ENCODE peak calls at places on chromosomes 3 and 15, in ten cellular contexts. One of them, this sample, is unnamed.

GRCh38 chr15:82275410-82275809 is 12.8 kb downstream of the SAXO2 start:
- DNase-seq in IMR-90: no peak
- DNase-seq in colonic mucosa: no peak
- DNase-seq in AG04449: no peak
- DNase-seq in heart right ventricle: no peak
- DNase-seq in HFF-Myc: no peak
- DNase-seq in endothelial cell of umbilical vein: no peak
- DNase-seq in GM12865: no peak
- DNase-seq in cardiac muscle cell: no peak
- DNase-seq in retinal pigment epithelial cell: no peak
- DNase-seq in this sample: no peak

GRCh38 chr15:87354661-87355410 is 901.7 kb downstream of the NTRK3 start:
- DNase-seq in IMR-90: peak; percentile 82
- DNase-seq in colonic mucosa: no peak
- DNase-seq in AG04449: peak; percentile 41
- DNase-seq in heart right ventricle: no peak
- DNase-seq in HFF-Myc: no peak
- DNase-seq in endothelial cell of umbilical vein: no peak
- DNase-seq in GM12865: no peak
- DNase-seq in cardiac muscle cell: no peak
- DNase-seq in retinal pigment epithelial cell: no peak
- DNase-seq in this sample: peak; percentile 68

GRCh38 chr15:85689729-85690128 is 105.0 kb downstream of the KLHL25 start:
- DNase-seq in IMR-90: peak; percentile 72
- DNase-seq in colonic mucosa: no peak
- DNase-seq in AG04449: no peak
- DNase-seq in heart right ventricle: peak; percentile 60
- DNase-seq in HFF-Myc: peak; percentile 31
- DNase-seq in endothelial cell of umbilical vein: peak; percentile 85
- DNase-seq in GM12865: peak; percentile 94
- DNase-seq in cardiac muscle cell: no peak
- DNase-seq in retinal pigment epithelial cell: no peak
- DNase-seq in this sample: peak; percentile 87

GRCh38 chr3:197186887-197187588 is 111.4 kb downstream of the DLG1 start:
- DNase-seq in IMR-90: peak; percentile 66
- DNase-seq in colonic mucosa: no peak
- DNase-seq in AG04449: no peak
- DNase-seq in heart right ventricle: peak; percentile 21
- DNase-seq in HFF-Myc: peak; percentile 36
- DNase-seq in endothelial cell of umbilical vein: peak; percentile 71
- DNase-seq in GM12865: peak; percentile 75
- DNase-seq in cardiac muscle cell: peak; percentile 57
- DNase-seq in retinal pigment epithelial cell: peak; percentile 14
- DNase-seq in this sample: peak; percentile 82

GRCh38 chr15:68061578-68061977 is 7.5 kb downstream of the PIAS1 start:
- DNase-seq in IMR-90: no peak
- DNase-seq in colonic mucosa: no peak
- DNase-seq in AG04449: no peak
- DNase-seq in heart right ventricle: no peak
- DNase-seq in HFF-Myc: no peak
- DNase-seq in endothelial cell of umbilical vein: no peak
- DNase-seq in GM12865: no peak
- DNase-seq in cardiac muscle cell: no peak
- DNase-seq in retinal pigment epithelial cell: no peak
- DNase-seq in this sample: no peak

GRCh38 chr3:13022348-13023250 is 50.6 kb downstream of the IQSEC1 start:
- DNase-seq in IMR-90: peak; percentile 89
- DNase-seq in colonic mucosa: peak; percentile 51
- DNase-seq in AG04449: peak; percentile 24
- DNase-seq in heart right ventricle: peak; percentile 85
- DNase-seq in HFF-Myc: peak; percentile 33
- DNase-seq in endothelial cell of umbilical vein: peak; percentile 51
- DNase-seq in GM12865: peak; percentile 58
- DNase-seq in cardiac muscle cell: peak; percentile 37
- DNase-seq in retinal pigment epithelial cell: peak; percentile 84
- DNase-seq in this sample: peak; percentile 78

GRCh38 chr3:141875893-141876380 is 506 bp upstream of the ATP1B3 start:
- DNase-seq in IMR-90: peak; percentile 71
- DNase-seq in colonic mucosa: peak; percentile 65
- DNase-seq in AG04449: no peak
- DNase-seq in heart right ventricle: peak; percentile 67
- DNase-seq in HFF-Myc: peak; percentile 15
- DNase-seq in endothelial cell of umbilical vein: peak; percentile 70
- DNase-seq in GM12865: no peak
- DNase-seq in cardiac muscle cell: peak; percentile 74
- DNase-seq in retinal pigment epithelial cell: no peak
- DNase-seq in this sample: peak; percentile 52

GRCh38 chr3:129756871-129757270 is 136.6 kb downstream of the TMCC1 start:
- DNase-seq in IMR-90: peak; percentile 66
- DNase-seq in colonic mucosa: no peak
- DNase-seq in AG04449: peak; percentile 50
- DNase-seq in heart right ventricle: no peak
- DNase-seq in HFF-Myc: peak; percentile 10
- DNase-seq in endothelial cell of umbilical vein: peak; percentile 43
- DNase-seq in GM12865: no peak
- DNase-seq in cardiac muscle cell: no peak
- DNase-seq in retinal pigment epithelial cell: no peak
- DNase-seq in this sample: peak; percentile 84

GRCh38 chr3:132321321-132321720 is 4.1 kb downstream of the ACP3 start:
- DNase-seq in IMR-90: no peak
- DNase-seq in colonic mucosa: no peak
- DNase-seq in AG04449: no peak
- DNase-seq in heart right ventricle: no peak
- DNase-seq in HFF-Myc: no peak
- DNase-seq in endothelial cell of umbilical vein: no peak
- DNase-seq in GM12865: no peak
- DNase-seq in cardiac muscle cell: no peak
- DNase-seq in retinal pigment epithelial cell: no peak
- DNase-seq in this sample: peak; percentile 33

GRCh38 chr15:28992340-28992864 is 106.6 kb downstream of the APBA2 start:
- DNase-seq in IMR-90: no peak
- DNase-seq in colonic mucosa: no peak
- DNase-seq in AG04449: no peak
- DNase-seq in heart right ventricle: no peak
- DNase-seq in HFF-Myc: no peak
- DNase-seq in endothelial cell of umbilical vein: no peak
- DNase-seq in GM12865: no peak
- DNase-seq in cardiac muscle cell: no peak
- DNase-seq in retinal pigment epithelial cell: no peak
- DNase-seq in this sample: no peak

GRCh38 chr3:138875754-138876664 is 41.3 kb upstream of the PIK3CB start:
- DNase-seq in IMR-90: no peak
- DNase-seq in colonic mucosa: no peak
- DNase-seq in AG04449: no peak
- DNase-seq in heart right ventricle: no peak
- DNase-seq in HFF-Myc: no peak
- DNase-seq in endothelial cell of umbilical vein: peak; percentile 86
- DNase-seq in GM12865: peak; percentile 17
- DNase-seq in cardiac muscle cell: no peak
- DNase-seq in retinal pigment epithelial cell: no peak
- DNase-seq in this sample: peak; percentile 37

DNA sequence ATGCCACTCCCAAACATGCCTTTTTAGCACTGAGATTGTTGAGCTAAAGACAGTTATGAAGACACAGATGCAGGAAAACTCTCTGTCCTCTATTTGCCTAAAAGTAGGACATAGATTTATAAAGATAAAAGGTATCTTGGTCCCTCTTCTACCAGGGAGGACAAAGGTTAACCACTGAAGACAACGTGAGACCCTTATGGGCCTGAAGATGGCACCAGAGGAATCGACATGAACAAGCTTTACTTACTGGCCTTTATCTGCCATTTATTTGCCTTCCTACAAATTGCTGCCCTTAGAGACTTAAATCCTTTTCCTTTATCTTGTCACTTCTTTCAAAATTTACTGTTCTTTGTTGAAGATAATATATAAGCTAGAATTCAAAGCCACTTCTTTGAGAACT is 109.7 kb upstream of the FAM3D start:
- DNase-seq in IMR-90: no peak
- DNase-seq in colonic mucosa: no peak
- DNase-seq in AG04449: no peak
- DNase-seq in heart right ventricle: no peak
- DNase-seq in HFF-Myc: no peak
- DNase-seq in endothelial cell of umbilical vein: no peak
- DNase-seq in GM12865: peak; percentile 4
- DNase-seq in cardiac muscle cell: no peak
- DNase-seq in retinal pigment epithelial cell: no peak
- DNase-seq in this sample: no peak
- H3K4me3 ChIP-seq in IMR-90: no peak overlapping the region
- H3K4me3 ChIP-seq in colonic mucosa: no peak overlapping the region
- H3K4me3 ChIP-seq in AG04449: no peak overlapping the region
- H3K4me3 ChIP-seq in heart right ventricle: no peak overlapping the region
- H3K4me3 ChIP-seq in HFF-Myc: no peak overlapping the region
- H3K4me3 ChIP-seq in endothelial cell of umbilical vein: no peak overlapping the region
- H3K4me3 ChIP-seq in GM12865: no peak overlapping the region
- H3K4me3 ChIP-seq in cardiac muscle cell: no peak overlapping the region
- H3K4me3 ChIP-seq in retinal pigment epithelial cell: no peak overlapping the region
- H3K4me3 ChIP-seq in this sample: no peak overlapping the region

DNA sequence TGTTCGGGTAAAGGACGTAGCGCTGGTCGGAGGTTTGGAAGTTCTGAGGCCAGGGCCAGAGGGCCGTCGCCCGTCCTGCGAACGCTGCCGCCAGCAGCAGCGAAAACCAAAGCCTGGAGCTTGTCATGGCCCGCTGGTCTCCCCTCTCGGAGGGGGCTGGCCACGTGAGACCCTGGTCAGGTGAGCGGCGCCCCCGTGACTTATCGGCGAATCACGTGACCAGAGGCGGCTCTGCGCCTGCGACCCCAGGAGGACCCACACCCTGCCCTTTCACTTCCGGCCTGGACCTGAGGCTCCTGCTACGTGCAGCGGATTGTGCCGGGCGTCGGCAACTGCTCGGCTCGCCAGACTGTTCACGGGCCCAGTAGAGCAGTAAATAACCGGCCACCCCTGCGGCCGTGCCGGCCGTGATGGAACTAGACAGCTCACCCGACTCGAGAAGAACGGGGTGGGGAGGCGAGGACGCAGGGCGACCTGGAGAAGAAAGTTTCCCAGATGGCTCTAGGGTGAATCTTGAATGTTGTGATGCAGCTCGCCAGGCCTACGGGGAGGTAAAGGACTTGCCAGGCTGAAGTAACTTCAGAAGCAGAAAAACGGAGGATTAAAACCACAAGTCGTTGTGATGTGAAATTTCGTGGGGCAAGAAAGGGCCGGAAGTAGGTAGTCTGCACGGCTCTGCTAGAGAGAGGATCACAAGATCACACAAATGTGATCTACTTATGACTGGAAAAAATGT is at the start of gene HEXA:
- DNase-seq in IMR-90: peak; percentile 89
- DNase-seq in colonic mucosa: peak; percentile 96
- DNase-seq in AG04449: peak; percentile 78
- DNase-seq in heart right ventricle: peak; percentile 97
- DNase-seq in HFF-Myc: peak; percentile 59
- DNase-seq in endothelial cell of umbilical vein: peak; percentile 93
- DNase-seq in GM12865: peak; percentile 99
- DNase-seq in cardiac muscle cell: peak; percentile 98
- DNase-seq in retinal pigment epithelial cell: peak; percentile 77
- DNase-seq in this sample: peak; percentile 98
- TF ChIP-seq CTCF in IMR-90: no peak
- TF ChIP-seq CTCF in colonic mucosa: no peak
- TF ChIP-seq CTCF in AG04449: no peak
- TF ChIP-seq CTCF in heart right ventricle: no peak
- TF ChIP-seq CTCF in HFF-Myc: no peak
- TF ChIP-seq CTCF in endothelial cell of umbilical vein: no peak
- TF ChIP-seq CTCF in GM12865: no peak
- TF ChIP-seq CTCF in cardiac muscle cell: no peak
- TF ChIP-seq CTCF in retinal pigment epithelial cell: no peak
- TF ChIP-seq CTCF in this sample: no peak

DNA sequence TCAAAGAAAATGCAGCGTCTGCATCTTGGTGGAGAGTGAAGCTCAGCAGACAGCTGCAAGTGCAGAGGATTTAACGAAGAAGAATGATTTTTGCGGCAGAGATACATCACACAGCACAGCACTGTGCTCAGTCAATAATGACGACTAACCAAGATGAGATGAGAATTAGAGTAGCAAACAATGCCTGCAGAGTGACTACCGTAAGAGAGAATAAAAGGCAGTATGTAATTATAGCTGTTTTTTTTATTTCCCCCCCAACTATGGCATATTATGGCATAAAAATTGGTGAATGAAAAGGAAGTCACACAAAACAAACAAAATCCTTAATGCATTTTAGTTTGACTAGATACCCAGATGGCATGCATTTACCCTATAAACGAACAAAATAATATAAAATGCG is 218.1 kb upstream of the ROBO1 start:
- DNase-seq in IMR-90: no peak
- DNase-seq in colonic mucosa: no peak
- DNase-seq in AG04449: no peak
- DNase-seq in heart right ventricle: no peak
- DNase-seq in HFF-Myc: no peak
- DNase-seq in endothelial cell of umbilical vein: no peak
- DNase-seq in GM12865: no peak
- DNase-seq in cardiac muscle cell: no peak
- DNase-seq in retinal pigment epithelial cell: no peak
- DNase-seq in this sample: no peak
- H3K4me3 ChIP-seq in IMR-90: no peak overlapping the region
- H3K4me3 ChIP-seq in colonic mucosa: no peak overlapping the region
- H3K4me3 ChIP-seq in AG04449: no peak overlapping the region
- H3K4me3 ChIP-seq in heart right ventricle: no peak overlapping the region
- H3K4me3 ChIP-seq in HFF-Myc: no peak overlapping the region
- H3K4me3 ChIP-seq in endothelial cell of umbilical vein: no peak overlapping the region
- H3K4me3 ChIP-seq in GM12865: no peak overlapping the region
- H3K4me3 ChIP-seq in cardiac muscle cell: no peak overlapping the region
- H3K4me3 ChIP-seq in retinal pigment epithelial cell: no peak overlapping the region
- H3K4me3 ChIP-seq in this sample: no peak overlapping the region

GRCh38 chr3:133504736-133505135 is 68.8 kb upstream of the CDV3 start:
- DNase-seq in IMR-90: no peak
- DNase-seq in colonic mucosa: no peak
- DNase-seq in AG04449: no peak
- DNase-seq in heart right ventricle: no peak
- DNase-seq in HFF-Myc: no peak
- DNase-seq in endothelial cell of umbilical vein: no peak
- DNase-seq in GM12865: no peak
- DNase-seq in cardiac muscle cell: no peak
- DNase-seq in retinal pigment epithelial cell: no peak
- DNase-seq in this sample: no peak

GRCh38 chr3:133506215-133506901 is 67.1 kb upstream of the CDV3 start:
- DNase-seq in IMR-90: no peak
- DNase-seq in colonic mucosa: no peak
- DNase-seq in AG04449: no peak
- DNase-seq in heart right ventricle: no peak
- DNase-seq in HFF-Myc: no peak
- DNase-seq in endothelial cell of umbilical vein: peak; percentile 75
- DNase-seq in GM12865: peak; percentile 90
- DNase-seq in cardiac muscle cell: no peak
- DNase-seq in retinal pigment epithelial cell: no peak
- DNase-seq in this sample: no peak

GRCh38 chr3:133503409-133503808 is 70.1 kb upstream of the CDV3 start:
- DNase-seq in IMR-90: no peak
- DNase-seq in colonic mucosa: no peak
- DNase-seq in AG04449: no peak
- DNase-seq in heart right ventricle: no peak
- DNase-seq in HFF-Myc: no peak
- DNase-seq in endothelial cell of umbilical vein: peak; percentile 42
- DNase-seq in GM12865: no peak
- DNase-seq in cardiac muscle cell: no peak
- DNase-seq in retinal pigment epithelial cell: no peak
- DNase-seq in this sample: no peak

GRCh38 chr3:133509482-133509881 is 64.0 kb upstream of the CDV3 start:
- DNase-seq in IMR-90: peak; percentile 36
- DNase-seq in colonic mucosa: no peak
- DNase-seq in AG04449: no peak
- DNase-seq in heart right ventricle: no peak
- DNase-seq in HFF-Myc: no peak
- DNase-seq in endothelial cell of umbilical vein: no peak
- DNase-seq in GM12865: no peak
- DNase-seq in cardiac muscle cell: no peak
- DNase-seq in retinal pigment epithelial cell: no peak
- DNase-seq in this sample: no peak

GRCh38 chr3:133505813-133506212 is 67.7 kb upstream of the CDV3 start:
- DNase-seq in IMR-90: no peak
- DNase-seq in colonic mucosa: no peak
- DNase-seq in AG04449: no peak
- DNase-seq in heart right ventricle: no peak
- DNase-seq in HFF-Myc: no peak
- DNase-seq in endothelial cell of umbilical vein: no peak
- DNase-seq in GM12865: peak; percentile 23
- DNase-seq in cardiac muscle cell: no peak
- DNase-seq in retinal pigment epithelial cell: no peak
- DNase-seq in this sample: no peak
- TF ChIP-seq CTCF in IMR-90: no peak
- TF ChIP-seq CTCF in colonic mucosa: no peak
- TF ChIP-seq CTCF in AG04449: no peak
- TF ChIP-seq CTCF in heart right ventricle: no peak
- TF ChIP-seq CTCF in HFF-Myc: no peak
- TF ChIP-seq CTCF in endothelial cell of umbilical vein: no peak
- TF ChIP-seq CTCF in GM12865: no peak
- TF ChIP-seq CTCF in cardiac muscle cell: no peak
- TF ChIP-seq CTCF in retinal pigment epithelial cell: no peak
- TF ChIP-seq CTCF in this sample: no peak

This sample was measured in choroid plexus epithelial cell.